ENCODE peak calls at places on chromosome 13, in four cellular contexts. H is cardiac fibroblast; I is activated CD4-positive, alpha-beta T cell treated with anti-CD3 and anti-CD28 coated beads for 4 hours; O is left lung. K is an unnamed sample.

GRCh38 chr13:52405767-52406494 is at the start of gene THSD1:
- DNase-seq in H (peak; percentile 63), I (no peak), O (peak; percentile 59), K (no peak)

GRCh38 chr13:47396915-47397314 is 500.1 kb upstream of the HTR2A start:
- DNase-seq in H (no peak), I (no peak), O (no peak), K (no peak)

GRCh38 chr13:114110091-114110829 is 22.2 kb downstream of the RASA3 start:
- DNase-seq in H (no peak), I (peak; percentile 61), O (peak; percentile 73), K (peak; percentile 70)

GRCh38 chr13:59112375-59112774 is 1051.4 kb downstream of the DIAPH3 start:
- DNase-seq in H (peak; percentile 95), I (no peak), O (no peak), K (no peak)

GRCh38 chr13:113153810-113154748 is 4.4 kb upstream of the PROZ start:
- DNase-seq in H (peak; percentile 76), I (peak; percentile 66), O (peak; percentile 88), K (peak; percentile 71)

GRCh38 chr13:26025196-26025595 is 26.6 kb downstream of the SHISA2 start:
- DNase-seq in H (no peak), I (no peak), O (no peak), K (no peak)

GRCh38 chr13:36029171-36029570 is 102.0 kb downstream of the DCLK1 start:
- DNase-seq in H (peak; percentile 22), I (no peak), O (no peak), K (no peak)

GRCh38 chr13:113187905-113188595 is 20.4 kb downstream of the PCID2 start:
- DNase-seq in H (no peak), I (no peak), O (no peak), K (no peak)

GRCh38 chr13:77599351-77599750 is 63.8 kb downstream of the SCEL start:
- DNase-seq in H (no peak), I (no peak), O (no peak), K (no peak)

GRCh38 chr13:77386880-77387606 is 60.1 kb upstream of the MYCBP2 start:
- DNase-seq in H (peak; percentile 47), I (no peak), O (no peak), K (no peak)

GRCh38 chr13:102978168-102978567 is 88.0 kb downstream of the SLC10A2 start:
- DNase-seq in H (peak; percentile 27), I (no peak), O (no peak), K (no peak)

GRCh38 chr13:94121686-94122085 is 357.8 kb downstream of the DCT start:
- DNase-seq in H (peak; percentile 53), I (no peak), O (no peak), K (no peak)

GRCh38 chr13:72952529-72953141 is 106.2 kb upstream of the KLF5 start:
- DNase-seq in H (no peak), I (no peak), O (no peak), K (no peak)

GRCh38 chr13:44281252-44282000 is 92.2 kb upstream of the SERP2 start:
- DNase-seq in H (no peak), I (no peak), O (no peak), K (no peak)

GRCh38 chr13:30617315-30618185 is at the start of gene USPL1:
- DNase-seq in H (peak; percentile 100), I (peak; percentile 97), O (peak; percentile 99), K (peak; percentile 97)

GRCh38 chr13:46551410-46552301 is 1.3 kb upstream of the LRCH1 start:
- DNase-seq in H (peak; percentile 80), I (peak; percentile 67), O (peak; percentile 85), K (peak; percentile 56)

GRCh38 chr13:80469841-80470378 is 129.0 kb upstream of the SPRY2 start:
- DNase-seq in H (peak; percentile 97), I (no peak), O (peak; percentile 63), K (no peak)